ENCODE peak calls at places on chromosome 6, in eight cellular contexts. K, S, Y, I, A, N, Z and E are unnamed samples.

GRCh38 chr6:116928667-116929066 is 51.6 kb downstream of the RFX6 start:
- DNase-seq in K (no peak), S (no peak), Y (no peak), I (no peak), A (no peak), N (no peak), Z (no peak), E (no peak)

GRCh38 chr6:3697609-3698008 is 53.9 kb downstream of the PXDC1 start:
- DNase-seq in K (no peak), S (peak; percentile 81), Y (peak; percentile 40), I (no peak), A (peak; percentile 97), N (no peak), Z (peak; percentile 84), E (peak; percentile 95)

GRCh38 chr6:54291146-54291545 is 17.1 kb upstream of the TINAG start:
- DNase-seq in K (no peak), S (peak; percentile 82), Y (peak; percentile 72), I (no peak), A (peak; percentile 65), N (no peak), Z (peak; percentile 56), E (peak; percentile 84)

GRCh38 chr6:107668826-107669474 is 155.2 kb downstream of the SCML4 start:
- DNase-seq in K (no peak), S (no peak), Y (no peak), I (peak; percentile 55), A (no peak), N (peak; percentile 3), Z (no peak), E (no peak)

GRCh38 chr6:69861986-69862385 is 4.4 kb upstream of the COL19A1 start:
- DNase-seq in K (no peak), S (peak; percentile 54), Y (no peak), I (no peak), A (peak; percentile 4), N (no peak), Z (no peak), E (no peak)

GRCh38 chr6:27144740-27145079 is 102.8 kb upstream of the PRSS16 start:
- DNase-seq in K (no peak), S (no peak), Y (no peak), I (no peak), A (no peak), N (no peak), Z (no peak), E (no peak)

GRCh38 chr6:85537055-85537494 is 56.6 kb downstream of the SNX14 start:
- DNase-seq in K (no peak), S (peak; percentile 14), Y (peak; percentile 16), I (no peak), A (peak; percentile 33), N (no peak), Z (no peak), E (peak; percentile 14)

GRCh38 chr6:169863149-169863525 is 111.7 kb downstream of the ERMARD start:
- DNase-seq in K (no peak), S (no peak), Y (no peak), I (no peak), A (no peak), N (no peak), Z (no peak), E (no peak)

GRCh38 chr6:156752666-156753301 is 24.4 kb upstream of the ARID1B start:
- DNase-seq in K (no peak), S (no peak), Y (peak; percentile 38), I (no peak), A (no peak), N (no peak), Z (no peak), E (no peak)

GRCh38 chr6:166341915-166342292 is 441 bp downstream of the SFT2D1 start:
- DNase-seq in K (no peak), S (peak; percentile 12), Y (no peak), I (peak; percentile 29), A (peak; percentile 25), N (no peak), Z (no peak), E (no peak)

GRCh38 chr6:106446983-106447382 is 86.5 kb downstream of the CRYBG1 start:
- DNase-seq in K (no peak), S (no peak), Y (peak; percentile 29), I (no peak), A (no peak), N (no peak), Z (no peak), E (no peak)

GRCh38 chr6:49892280-49892679 is 25.9 kb upstream of the CRISP1 start:
- DNase-seq in K (no peak), S (no peak), Y (no peak), I (no peak), A (no peak), N (no peak), Z (no peak), E (no peak)

GRCh38 chr6:154653385-154653784 is 79.8 kb upstream of the SCAF8 start:
- DNase-seq in K (no peak), S (no peak), Y (no peak), I (no peak), A (peak; percentile 47), N (no peak), Z (no peak), E (peak; percentile 14)

GRCh38 chr6:75855047-75855446 is 106.0 kb downstream of the MYO6 start:
- DNase-seq in K (no peak), S (peak; percentile 58), Y (peak; percentile 13), I (peak; percentile 28), A (peak; percentile 92), N (no peak), Z (peak; percentile 77), E (peak; percentile 81)

GRCh38 chr6:169971951-169972651 is 220.7 kb downstream of the ERMARD start:
- DNase-seq in K (no peak), S (no peak), Y (no peak), I (no peak), A (no peak), N (no peak), Z (no peak), E (no peak)